ENCODE peak calls at places on chromosome 15, in eight cellular contexts. X is Ammon's horn; Q is HTR-8/SVneo; N is NCI-H146; W is frontal cortex; V is activated T-cell treated with anti-CD3 and anti-CD28 coated beads, Interleukin-2, amount 50 U/mL, for 48 hours; A is tibial artery; I is Right ventricle myocardium superior. S is an unnamed sample.

GRCh38 chr15:100105101-100105500 is 236.7 kb downstream of the ADAMTS17 start:
- DNase-seq in V (no peak), N (no peak), W (no peak), X (no peak), I (no peak), A (no peak), Q (no peak), S (no peak)

GRCh38 chr15:90642464-90643300 is 74.5 kb upstream of the BLM start:
- DNase-seq in I (no peak), N (no peak), Q (no peak), A (peak), X (no peak), V (no peak), W (no peak), S (no peak)

GRCh38 chr15:101209285-101209821 is 42.5 kb downstream of the CHSY1 start:
- DNase-seq in W (no peak), X (no peak), V (no peak), I (no peak), Q (no peak), N (no peak), A (no peak), S (no peak)

GRCh38 chr15:98896802-98897732 is 110.5 kb downstream of the PGPEP1L start:
- DNase-seq in N (no peak), X (no peak), Q (peak), W (no peak), V (no peak), A (no peak), I (no peak), S (peak)

GRCh38 chr15:57343526-57343925 is 32.8 kb upstream of the CGNL1 start:
- DNase-seq in I (no peak), A (no peak), X (no peak), V (no peak), W (no peak), Q (no peak), N (no peak), S (peak)

GRCh38 chr15:68386587-68387287 is 45.2 kb downstream of the ITGA11 start:
- DNase-seq in N (no peak), W (no peak), A (peak), I (no peak), Q (no peak), V (peak), X (no peak), S (no peak)

GRCh38 chr15:48021336-48022086 is 99.3 kb upstream of the SLC24A5 start:
- DNase-seq in I (no peak), Q (no peak), V (no peak), X (no peak), A (no peak), N (peak), W (no peak), S (peak)

GRCh38 chr15:58564967-58565366 is 133.2 kb downstream of the LIPC start:
- DNase-seq in I (no peak), N (peak), V (no peak), X (no peak), A (no peak), Q (no peak), W (no peak), S (peak)

GRCh38 chr15:68372291-68372811 is 59.6 kb downstream of the ITGA11 start:
- DNase-seq in W (no peak), N (peak), Q (peak), X (no peak), V (no peak), I (peak), A (peak), S (peak)

GRCh38 chr15:82646250-82647044 is 716 bp downstream of the CPEB1 start:
- DNase-seq in V (peak), A (no peak), X (peak), W (peak), N (peak), I (no peak), Q (no peak), S (peak)

GRCh38 chr15:39680868-39681267 is 100.0 kb downstream of the THBS1 start:
- DNase-seq in A (no peak), N (no peak), W (no peak), Q (no peak), I (no peak), V (no peak), X (no peak), S (no peak)

GRCh38 chr15:89807689-89808088 is 7.0 kb downstream of the ANPEP start:
- DNase-seq in V (no peak), A (no peak), X (no peak), W (no peak), Q (no peak), N (no peak), I (no peak), S (no peak)

GRCh38 chr15:48086162-48086561 is 34.6 kb upstream of the SLC24A5 start:
- DNase-seq in Q (no peak), X (no peak), V (no peak), W (no peak), I (no peak), N (no peak), A (no peak), S (no peak)

GRCh38 chr15:85671156-85671555 is 123.6 kb downstream of the KLHL25 start:
- DNase-seq in N (no peak), I (no peak), X (no peak), V (no peak), W (no peak), Q (no peak), A (no peak), S (no peak)

GRCh38 chr15:88574646-88575045 is 28.2 kb upstream of the DET1 start:
- DNase-seq in X (no peak), V (no peak), A (no peak), W (no peak), I (no peak), Q (no peak), N (peak), S (peak)

GRCh38 chr15:69893863-69894262 is 203.9 kb downstream of the TLE3 start:
- DNase-seq in W (peak), X (peak), I (peak), Q (peak), N (peak), A (peak), V (no peak), S (peak)

GRCh38 chr15:57654136-57654845 is 52.2 kb upstream of the POLR2M start:
- DNase-seq in Q (no peak), N (no peak), V (no peak), I (no peak), W (no peak), X (no peak), A (no peak), S (peak)

S was measured in NCI-H69.